ENCODE peak calls at places on chromosomes 1 and 21, in six cellular contexts. T, P, M, J, Y and E are unnamed samples.

GRCh38 chr21:34074283-34075098 is 1.1 kb downstream of the MRPS6 start:
- DNase-seq in T (no peak), P (no peak), M (no peak), J (no peak), Y (no peak), E (peak)

GRCh38 chr21:39051561-39051949 is 131.7 kb downstream of the PSMG1 start:
- DNase-seq in T (no peak), P (no peak), M (no peak), J (no peak), Y (no peak), E (no peak)

GRCh38 chr1:25198731-25199231 is 33.5 kb downstream of the SYF2 start:
- DNase-seq in T (peak), P (no peak), M (peak), J (no peak), Y (peak), E (peak)

GRCh38 chr1:3727042-3727824 is 25.0 kb upstream of the CCDC27 start:
- DNase-seq in T (no peak), P (no peak), M (peak), J (no peak), Y (no peak), E (peak)

GRCh38 chr1:237098517-237098916 is 56.5 kb downstream of the RYR2 start:
- DNase-seq in T (no peak), P (no peak), M (no peak), J (no peak), Y (no peak), E (no peak)

GRCh38 chr21:46098303-46099141 is 610 bp downstream of the COL6A2 start:
- DNase-seq in T (peak), P (peak), M (peak), J (peak), Y (peak), E (peak)

GRCh38 chr1:27135920-27136551 is 18.9 kb downstream of the SLC9A1 start:
- DNase-seq in T (no peak), P (no peak), M (peak), J (no peak), Y (no peak), E (peak)

GRCh38 chr21:43273708-43274021 is 104.9 kb downstream of the CRYAA start:
- DNase-seq in T (no peak), P (peak), M (no peak), J (no peak), Y (no peak), E (no peak)

GRCh38 chr1:91018006-91018405 is 3.8 kb downstream of the ZNF644 start:
- DNase-seq in T (no peak), P (no peak), M (no peak), J (no peak), Y (no peak), E (no peak)

GRCh38 chr1:231986631-231987291 is 360.2 kb downstream of the DISC1 start:
- DNase-seq in T (no peak), P (no peak), M (no peak), J (peak), Y (peak), E (no peak)

GRCh38 chr1:193786996-193787546 is 600.7 kb upstream of the B3GALT2 start:
- DNase-seq in T (peak), P (no peak), M (no peak), J (no peak), Y (no peak), E (no peak)

GRCh38 chr1:75908717-75909152 is 23.5 kb downstream of the ASB17 start:
- DNase-seq in T (no peak), P (no peak), M (no peak), J (no peak), Y (no peak), E (no peak)

GRCh38 chr1:39063775-39064174 is 37.6 kb downstream of the NDUFS5 start:
- DNase-seq in T (no peak), P (no peak), M (no peak), J (no peak), Y (no peak), E (no peak)

GRCh38 chr1:67700692-67701410 is 15.8 kb downstream of the GADD45A start:
- DNase-seq in T (no peak), P (no peak), M (no peak), J (no peak), Y (no peak), E (no peak)

GRCh38 chr1:88204768-88205167 is 479.3 kb upstream of the PKN2 start:
- DNase-seq in T (no peak), P (no peak), M (no peak), J (no peak), Y (no peak), E (no peak)

GRCh38 chr1:41878911-41879310 is 39.8 kb downstream of the HIVEP3 start:
- DNase-seq in T (no peak), P (no peak), M (no peak), J (no peak), Y (no peak), E (no peak)

GRCh38 chr1:186102559-186103148 is 272.4 kb downstream of the TPR start:
- DNase-seq in T (no peak), P (no peak), M (no peak), J (no peak), Y (no peak), E (no peak)

GRCh38 chr1:33921281-33921680 is 57.4 kb downstream of the HMGB4 start:
- DNase-seq in T (no peak), P (no peak), M (no peak), J (no peak), Y (no peak), E (no peak)

GRCh38 chr1:99180343-99180808 is 83.9 kb upstream of the PLPPR4 start:
- DNase-seq in T (peak), P (no peak), M (peak), J (peak), Y (peak), E (peak)

GRCh38 chr1:33141781-33142180 is 40.1 kb downstream of the TRIM62 start:
- DNase-seq in T (no peak), P (no peak), M (no peak), J (no peak), Y (no peak), E (no peak)

GRCh38 chr1:7609311-7609994 is 161.6 kb upstream of the VAMP3 start:
- DNase-seq in T (no peak), P (peak), M (no peak), J (peak), Y (no peak), E (no peak)

GRCh38 chr1:94602802-94603625 is 61.5 kb upstream of the F3 start:
- DNase-seq in T (no peak), P (no peak), M (no peak), J (no peak), Y (no peak), E (no peak)

GRCh38 chr1:205665216-205665757 is 15.0 kb downstream of the SLC45A3 start:
- DNase-seq in T (no peak), P (no peak), M (no peak), J (no peak), Y (no peak), E (no peak)

GRCh38 chr1:120179420-120180348 is 3.4 kb upstream of the SEC22B start:
- DNase-seq in T (peak), P (no peak), M (no peak), J (peak), Y (peak), E (peak)

GRCh38 chr1:221530791-221531190 is 211.1 kb downstream of the DUSP10 start:
- DNase-seq in T (no peak), P (no peak), M (no peak), J (no peak), Y (no peak), E (no peak)

GRCh38 chr1:40798366-40799310 is 15.1 kb downstream of the KCNQ4 start:
- DNase-seq in T (no peak), P (no peak), M (peak), J (peak), Y (no peak), E (no peak)

GRCh38 chr1:55775007-55775406 is 559.8 kb upstream of the USP24 start:
- DNase-seq in T (no peak), P (no peak), M (no peak), J (no peak), Y (no peak), E (no peak)

GRCh38 chr1:74964508-74964907 is 169.7 kb upstream of the LHX8 start:
- DNase-seq in T (no peak), P (no peak), M (peak), J (no peak), Y (no peak), E (no peak)

GRCh38 chr1:205709059-205709398 is 28.7 kb upstream of the SLC45A3 start:
- DNase-seq in T (no peak), P (no peak), M (no peak), J (no peak), Y (no peak), E (no peak)

GRCh38 chr1:93471911-93472310 is 24.0 kb downstream of the FNBP1L start:
- DNase-seq in T (no peak), P (no peak), M (no peak), J (no peak), Y (peak), E (no peak)

DNA sequence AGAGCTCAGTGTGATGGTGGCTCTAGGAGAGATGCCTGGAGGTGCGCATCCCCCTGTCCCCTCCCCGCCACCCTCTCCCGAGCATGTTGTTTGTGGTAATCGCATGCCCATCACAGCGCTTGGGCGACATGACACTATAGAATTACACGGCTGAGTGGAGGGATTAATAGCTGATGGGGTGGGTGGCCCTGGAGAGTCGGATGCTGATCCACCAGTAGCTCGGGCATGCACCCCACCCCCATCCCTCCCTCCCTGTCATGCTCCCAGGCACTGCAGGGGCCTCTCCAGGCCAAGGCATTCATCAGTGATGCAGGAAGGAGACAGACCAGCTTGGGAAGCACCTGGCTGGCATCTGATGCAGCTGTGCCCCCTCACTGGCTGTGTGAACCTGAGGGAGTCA is 159.0 kb upstream of the IGSF21 start:
- DNase-seq in T (no peak), P (no peak), M (no peak), J (no peak), Y (no peak), E (no peak)
- TF ChIP-seq POLR2AphosphoS5 in T (no peak), P (no peak), M (no peak), J (no peak), Y (no peak), E (no peak)

DNA sequence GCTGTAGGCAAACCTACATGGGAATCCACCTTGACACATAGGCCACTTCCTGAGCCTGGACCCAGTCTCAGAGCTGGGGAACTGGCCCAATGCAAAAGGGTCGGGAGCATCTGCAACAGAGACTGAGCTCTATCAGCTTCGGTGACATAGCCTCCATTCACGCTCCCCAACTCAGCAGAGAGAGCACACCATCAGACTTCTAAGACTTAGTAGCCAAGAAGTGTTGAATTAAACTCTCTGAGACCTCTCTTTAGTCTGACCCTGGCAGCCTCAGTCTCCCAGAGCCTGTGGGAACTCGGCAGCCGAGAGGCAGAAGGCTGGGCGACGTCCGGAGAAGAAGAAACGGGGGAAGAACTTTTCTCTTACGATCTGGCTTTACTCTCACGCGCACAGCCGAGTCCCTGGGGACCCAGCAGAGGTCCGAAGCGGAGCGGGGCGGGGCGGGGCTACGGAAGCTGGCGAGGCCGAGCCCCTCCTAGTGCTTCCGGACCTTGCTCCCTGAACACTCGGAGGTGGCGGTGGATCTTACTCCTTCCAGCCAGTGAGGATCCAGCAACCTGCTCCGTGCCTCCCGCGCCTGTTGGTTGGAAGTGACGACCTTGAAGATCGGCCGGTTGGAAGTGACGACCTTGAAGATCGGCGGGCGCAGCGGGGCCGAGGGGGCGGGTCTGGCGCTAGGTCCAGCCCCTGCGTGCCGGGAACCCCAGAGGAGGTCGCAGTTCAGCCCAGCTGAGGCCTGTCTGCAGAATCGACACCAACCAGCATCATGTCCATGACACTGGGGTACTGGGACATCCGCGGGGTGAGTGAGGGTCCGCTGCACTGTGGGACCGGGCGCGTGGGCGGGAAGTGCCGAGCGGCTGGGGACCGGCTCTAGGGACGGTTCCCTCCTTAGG is at the start of gene GSTM4:
- DNase-seq in T (peak), P (peak), M (peak), J (peak), Y (peak), E (peak)
- TF ChIP-seq POLR2AphosphoS5 in T (peak), P (peak), M (peak), J (peak), Y (peak), E (peak)

GRCh38 chr1:1292442-1292779 is 12.2 kb downstream of the SCNN1D start:
- DNase-seq in T (no peak), P (peak), M (no peak), J (no peak), Y (no peak), E (no peak)

GRCh38 chr1:1293258-1293617 is 13.0 kb downstream of the SCNN1D start:
- DNase-seq in T (no peak), P (peak), M (no peak), J (no peak), Y (no peak), E (no peak)

GRCh38 chr1:1292851-1293250 is 12.6 kb downstream of the SCNN1D start:
- DNase-seq in T (no peak), P (peak), M (no peak), J (no peak), Y (no peak), E (peak)

GRCh38 chr1:1291023-1291528 is 10.8 kb downstream of the SCNN1D start:
- DNase-seq in T (peak), P (no peak), M (peak), J (no peak), Y (no peak), E (no peak)

GRCh38 chr1:1291611-1292441 is 11.6 kb downstream of the SCNN1D start:
- DNase-seq in T (peak), P (peak), M (peak), J (peak), Y (peak), E (peak)
- TF ChIP-seq POLR2AphosphoS5 in T (peak), P (peak), M (peak), J (no peak), Y (peak), E (no peak)

GRCh38 chr1:223298706-223299105 is 65.3 kb downstream of the SUSD4 start:
- DNase-seq in T (no peak), P (no peak), M (no peak), J (no peak), Y (no peak), E (no peak)
- TF ChIP-seq POLR2AphosphoS5 in T (no peak), P (no peak), M (no peak), J (no peak), Y (no peak), E (no peak)

DNA sequence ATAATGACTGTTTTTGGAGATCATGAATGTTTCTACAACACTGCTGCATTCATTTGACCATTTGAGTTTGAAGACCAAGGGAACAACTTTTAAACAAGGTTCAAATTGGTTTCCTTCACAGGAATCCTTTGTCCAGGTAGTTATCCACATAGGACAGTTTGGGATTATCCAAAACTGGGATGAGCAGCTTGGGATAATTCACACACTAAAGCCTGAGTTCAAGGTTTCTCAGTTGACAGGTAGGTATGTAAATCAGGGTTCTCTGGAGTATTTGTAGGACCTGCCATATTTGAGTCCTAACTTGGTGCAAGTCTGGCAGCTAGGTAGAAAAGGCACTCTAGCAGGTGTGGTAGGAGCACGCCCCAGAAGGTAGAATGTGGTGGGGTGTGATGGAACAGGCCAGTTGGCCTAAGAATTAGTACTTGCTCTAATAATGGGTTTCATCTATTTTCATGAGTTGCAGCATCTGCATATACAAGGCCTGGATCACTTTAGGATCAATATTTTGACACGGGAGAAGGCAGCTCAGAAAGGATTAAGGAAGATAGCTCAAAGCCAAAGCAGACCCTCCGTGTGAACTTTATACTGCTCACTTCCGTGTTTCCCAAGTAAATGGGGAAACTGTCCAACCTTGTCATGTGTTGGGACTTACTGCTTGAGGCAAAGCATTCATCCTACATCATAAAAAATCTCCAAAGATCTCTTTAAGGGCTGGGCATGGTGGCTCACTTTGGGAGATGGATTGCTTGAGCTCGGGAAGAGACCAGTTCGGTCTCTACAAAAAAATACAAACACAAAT is 14.1 kb upstream of the RAB42 start:
- DNase-seq in T (no peak), P (no peak), M (no peak), J (no peak), Y (no peak), E (no peak)
- TF ChIP-seq POLR2AphosphoS5 in T (peak), P (no peak), M (peak), J (no peak), Y (no peak), E (no peak)

DNA sequence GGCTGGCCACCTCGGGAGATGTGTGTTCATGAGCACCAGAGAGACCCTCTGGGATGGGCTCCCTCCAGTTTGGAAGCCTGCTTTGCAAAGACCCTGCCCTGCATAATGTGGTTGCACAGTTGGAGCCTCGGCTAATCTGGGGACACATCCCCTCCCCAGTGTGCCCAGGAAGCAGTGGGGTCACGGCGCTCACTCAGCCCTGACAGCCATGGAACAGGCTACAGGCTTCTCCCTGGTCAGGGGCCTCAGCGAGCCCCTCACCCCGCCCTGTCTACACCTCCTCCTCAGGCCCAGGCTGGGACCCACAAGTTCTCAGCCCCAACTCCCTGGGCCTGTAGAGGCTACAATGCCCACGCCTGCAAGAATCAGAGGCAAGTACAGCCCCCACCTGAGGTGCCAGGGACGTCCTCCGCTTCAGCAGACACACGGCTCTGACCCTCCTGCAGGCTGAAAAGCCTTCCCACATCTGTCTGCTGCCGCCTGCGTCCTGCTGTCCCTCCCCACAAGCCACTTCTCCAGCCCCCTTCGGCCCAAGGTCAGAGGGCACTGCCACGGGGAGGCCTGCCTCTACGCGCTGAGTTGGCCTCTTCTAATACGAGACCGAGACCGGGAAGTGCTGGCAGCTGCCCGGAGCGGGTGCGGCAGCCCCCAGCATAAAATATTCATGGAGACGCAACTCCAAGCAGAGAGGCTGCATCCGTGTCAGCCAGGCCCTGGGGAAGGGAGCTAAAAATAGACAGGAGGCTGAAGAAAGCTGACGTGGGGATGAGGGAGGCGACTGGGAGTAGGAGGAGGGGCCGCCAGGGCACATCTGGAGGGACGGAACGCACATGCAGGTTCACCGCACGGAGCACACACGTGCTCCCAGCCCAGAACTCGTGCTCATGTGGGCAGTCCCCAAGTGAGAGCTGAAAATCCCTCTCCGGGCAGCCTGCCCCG is 15.2 kb upstream of the GPR153 start:
- DNase-seq in T (peak), P (no peak), M (no peak), J (peak), Y (no peak), E (no peak)
- TF ChIP-seq POLR2AphosphoS5 in T (no peak), P (peak), M (no peak), J (peak), Y (no peak), E (no peak)

DNA sequence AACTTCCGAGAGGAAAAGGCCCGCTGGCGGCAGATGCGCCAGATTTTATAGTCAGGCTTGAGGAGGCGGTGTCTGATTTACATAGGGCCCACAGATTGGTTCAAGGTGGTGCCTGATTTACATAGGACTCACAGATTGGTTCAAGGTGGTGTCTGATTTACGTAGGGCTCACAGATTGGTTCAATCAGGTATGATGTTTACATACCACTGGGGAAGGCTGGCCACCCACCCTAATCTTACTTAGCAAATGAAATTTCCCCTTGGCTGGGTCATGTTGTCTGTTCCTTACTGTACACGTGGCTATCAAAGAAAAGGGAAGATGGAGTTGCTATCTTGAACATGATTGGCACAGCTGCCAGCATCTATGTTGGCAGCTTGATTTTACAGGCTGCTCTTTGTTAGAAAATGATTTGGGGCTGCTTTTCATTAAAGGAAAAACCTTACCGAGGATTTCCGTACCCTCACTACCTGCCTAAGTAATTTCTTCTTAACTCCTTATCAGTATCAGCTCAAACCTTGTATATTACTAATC is 96.3 kb downstream of the SETD4 start:
- DNase-seq in T (no peak), P (no peak), M (no peak), J (no peak), Y (no peak), E (no peak)
- TF ChIP-seq POLR2AphosphoS5 in T (no peak), P (no peak), M (no peak), J (no peak), Y (no peak), E (no peak)